ENCODE peak calls at places on chromosomes 13 and 19, in five cellular contexts. J, A, E, C and Y are unnamed samples.

GRCh38 chr13:109256866-109257760 is 529.3 kb downstream of the IRS2 start:
- DNase-seq in J (no peak), A (peak), E (peak), C (peak), Y (peak)

GRCh38 chr19:53101518-53101917 is 1.7 kb downstream of the ZNF160 start:
- DNase-seq in J (no peak), A (peak), E (peak), C (no peak), Y (no peak)

GRCh38 chr19:1449467-1450442 is at the start of gene APC2:
- DNase-seq in J (no peak), A (peak), E (peak), C (no peak), Y (no peak)

GRCh38 chr13:46654956-46655726 is 102.2 kb downstream of the LRCH1 start:
- DNase-seq in J (no peak), A (no peak), E (no peak), C (peak), Y (no peak)

GRCh38 chr13:87166348-87166747 is 504.8 kb upstream of the SLITRK5 start:
- DNase-seq in J (no peak), A (no peak), E (no peak), C (no peak), Y (no peak)

GRCh38 chr19:58516246-58516836 is 3.3 kb downstream of the ZBTB45 start:
- DNase-seq in J (no peak), A (no peak), E (no peak), C (no peak), Y (no peak)

GRCh38 chr19:3176715-3177501 is 1.7 kb upstream of the S1PR4 start:
- DNase-seq in J (no peak), A (peak), E (peak), C (peak), Y (peak)

GRCh38 chr19:17681505-17682125 is 6.5 kb downstream of the UNC13A start:
- DNase-seq in J (no peak), A (peak), E (peak), C (peak), Y (no peak)

GRCh38 chr19:1796395-1797142 is 15.5 kb downstream of the ATP8B3 start:
- DNase-seq in J (no peak), A (no peak), E (no peak), C (no peak), Y (no peak)

GRCh38 chr19:45315304-45315703 is 7.4 kb downstream of the CKM start:
- DNase-seq in J (no peak), A (no peak), E (no peak), C (no peak), Y (no peak)

GRCh38 chr19:57192064-57192395 is 730 bp downstream of the ZNF264 start:
- DNase-seq in J (no peak), A (peak), E (peak), C (peak), Y (no peak)

GRCh38 chr13:94764576-94765321 is 52.4 kb upstream of the SOX21 start:
- DNase-seq in J (no peak), A (no peak), E (no peak), C (no peak), Y (no peak)

GRCh38 chr13:37138169-37138568 is 32.7 kb upstream of the CSNK1A1L start:
- DNase-seq in J (no peak), A (no peak), E (peak), C (peak), Y (peak)

GRCh38 chr19:10416380-10417257 is 3.7 kb upstream of the PDE4A start:
- DNase-seq in J (no peak), A (peak), E (peak), C (peak), Y (peak)

GRCh38 chr19:18496167-18496979 is 25.5 kb downstream of the ELL start:
- DNase-seq in J (no peak), A (no peak), E (peak), C (peak), Y (peak)

GRCh38 chr13:43331676-43332075 is 308.3 kb downstream of the DNAJC15 start:
- DNase-seq in J (no peak), A (peak), E (no peak), C (peak), Y (peak)

GRCh38 chr13:21987793-21988192 is 316.9 kb downstream of the FGF9 start:
- DNase-seq in J (no peak), A (no peak), E (no peak), C (no peak), Y (no peak)

GRCh38 chr13:43223206-43223605 is 199.8 kb downstream of the DNAJC15 start:
- DNase-seq in J (no peak), A (no peak), E (no peak), C (no peak), Y (no peak)

GRCh38 chr19:28874742-28875141 is 338.2 kb downstream of the UQCRFS1 start:
- DNase-seq in J (no peak), A (no peak), E (no peak), C (no peak), Y (no peak)

GRCh38 chr19:19308373-19308772 is 11.9 kb downstream of the SUGP1 start:
- DNase-seq in J (no peak), A (no peak), E (no peak), C (no peak), Y (no peak)

GRCh38 chr19:2332341-2333026 is 4.0 kb downstream of the SPPL2B start:
- DNase-seq in J (no peak), A (no peak), E (no peak), C (no peak), Y (no peak)

GRCh38 chr13:57632276-57633140 is 964 bp downstream of the PCDH17 start:
- DNase-seq in J (no peak), A (peak), E (no peak), C (peak), Y (no peak)

GRCh38 chr13:66714795-66715194 is 515.3 kb downstream of the PCDH9 start:
- DNase-seq in J (no peak), A (no peak), E (no peak), C (peak), Y (peak)

GRCh38 chr13:101499406-101499805 is 46.9 kb downstream of the ITGBL1 start:
- DNase-seq in J (no peak), A (no peak), E (peak), C (no peak), Y (no peak)

GRCh38 chr19:57803594-57804325 is 11.0 kb downstream of the ZNF552 start:
- DNase-seq in J (no peak), A (peak), E (peak), C (peak), Y (peak)

GRCh38 chr19:47573076-47574026 is at the start of gene ZNF541:
- DNase-seq in J (peak), A (no peak), E (peak), C (peak), Y (no peak)

GRCh38 chr19:20247016-20247683 is 80.1 kb downstream of the ZNF486 start:
- DNase-seq in J (peak), A (peak), E (peak), C (peak), Y (peak)

GRCh38 chr19:48770734-48771472 is 15.6 kb downstream of the FGF21 start:
- DNase-seq in J (no peak), A (no peak), E (no peak), C (no peak), Y (peak)

GRCh38 chr19:1237027-1237659 is 662 bp downstream of the CBARP start:
- DNase-seq in J (no peak), A (peak), E (peak), C (no peak), Y (no peak)

GRCh38 chr19:9862897-9863296 is 27.8 kb downstream of the PIN1 start:
- DNase-seq in J (no peak), A (no peak), E (no peak), C (no peak), Y (no peak)

GRCh38 chr13:49220035-49220855 is at the start of gene MLNR:
- DNase-seq in J (no peak), A (peak), E (peak), C (peak), Y (no peak)

GRCh38 chr19:33297401-33298145 is 4.8 kb downstream of the CEBPA start:
- DNase-seq in J (peak), A (peak), E (no peak), C (no peak), Y (no peak)

GRCh38 chr13:59363950-59364349 is 799.8 kb downstream of the DIAPH3 start:
- DNase-seq in J (no peak), A (no peak), E (no peak), C (no peak), Y (no peak)

GRCh38 chr13:20069956-20070355 is 90.9 kb downstream of the GJA3 start:
- DNase-seq in J (no peak), A (no peak), E (no peak), C (no peak), Y (no peak)

GRCh38 chr19:33500991-33501390 is 20.6 kb downstream of the PEPD start:
- DNase-seq in J (no peak), A (no peak), E (no peak), C (no peak), Y (no peak)

DNA sequence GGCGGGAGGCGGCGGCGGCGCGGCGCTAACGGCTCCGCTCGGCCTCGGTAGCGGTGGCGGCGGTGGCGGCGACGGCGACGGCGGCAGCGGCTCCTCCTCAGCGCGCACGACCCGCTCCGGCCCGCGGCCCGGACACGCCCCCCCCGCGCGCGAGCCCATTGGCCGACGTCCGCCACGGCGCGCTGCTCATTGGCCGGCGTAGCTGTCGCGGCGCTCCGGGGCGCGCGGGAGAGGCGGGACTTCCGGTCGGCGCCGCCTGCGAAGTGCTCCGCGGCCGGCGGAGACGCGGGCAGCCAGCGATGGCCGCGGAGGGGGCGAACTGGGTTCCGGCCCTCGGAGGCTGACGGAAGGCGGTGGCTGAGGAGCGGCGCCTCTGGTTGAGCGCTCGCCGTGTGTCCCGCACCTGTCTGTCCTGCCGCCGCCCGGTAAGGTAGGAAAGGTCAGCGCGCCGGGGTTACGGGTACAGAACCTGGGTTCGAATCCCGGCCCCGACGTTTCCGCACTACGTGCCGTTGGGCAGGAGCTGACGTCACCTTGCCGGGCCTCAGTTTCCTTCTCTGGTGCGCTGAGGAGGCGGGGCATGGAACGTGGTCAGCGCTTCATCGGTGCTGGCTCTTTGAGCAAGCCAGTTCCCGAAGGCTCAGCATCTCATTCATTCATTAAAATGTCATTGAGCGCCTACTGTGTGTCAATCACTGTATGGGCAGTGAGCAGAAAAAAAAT is at the start of gene ELAVL1:
- DNase-seq in J (peak), A (peak), E (peak), C (peak), Y (peak)
- H3K4me3 ChIP-seq in J (peak), A (peak), E (peak), C (peak), Y (peak)

GRCh38 chr13:30736921-30737320 is 1.6 kb downstream of the ALOX5AP start:
- DNase-seq in J (no peak), A (no peak), E (no peak), C (no peak), Y (no peak)

GRCh38 chr13:30737511-30738342 is 2.4 kb downstream of the ALOX5AP start:
- DNase-seq in J (no peak), A (no peak), E (no peak), C (no peak), Y (no peak)

GRCh38 chr13:30735025-30735967 is at the start of gene ALOX5AP:
- DNase-seq in J (no peak), A (no peak), E (no peak), C (no peak), Y (no peak)

GRCh38 chr13:30734434-30734833 is 909 bp upstream of the ALOX5AP start:
- DNase-seq in J (no peak), A (no peak), E (peak), C (no peak), Y (peak)

DNA sequence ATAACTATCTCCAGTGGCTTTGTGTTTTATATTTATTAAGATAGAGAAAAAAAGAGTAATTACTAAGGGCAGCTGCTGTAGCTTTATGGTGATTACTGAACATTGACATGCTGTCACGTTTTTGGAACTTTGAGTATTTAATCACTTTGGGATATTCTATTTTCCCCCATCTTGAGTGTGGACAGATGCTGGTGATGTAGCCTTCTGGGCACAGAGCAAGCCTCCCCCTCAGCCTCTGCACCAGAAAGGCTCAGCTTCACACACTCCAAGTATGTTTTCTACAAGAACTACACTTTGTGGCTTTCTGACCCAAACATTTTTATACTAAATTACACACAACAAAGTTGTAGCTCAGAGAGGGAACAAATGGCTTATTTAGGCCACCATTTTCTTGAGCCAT is 1.1 kb downstream of the ALOX5AP start:
- DNase-seq in J (no peak), A (no peak), E (no peak), C (no peak), Y (no peak)
- H3K4me3 ChIP-seq in J (no peak), A (no peak), E (no peak), C (no peak), Y (no peak)

GRCh38 chr13:98349731-98350305 is 172.7 kb upstream of the RNF113B start:
- DNase-seq in J (no peak), A (peak), E (no peak), C (no peak), Y (no peak)

GRCh38 chr13:98350746-98351330 is 173.8 kb upstream of the RNF113B start:
- DNase-seq in J (no peak), A (no peak), E (no peak), C (no peak), Y (no peak)

GRCh38 chr13:98353750-98354149 is 176.7 kb upstream of the RNF113B start:
- DNase-seq in J (no peak), A (no peak), E (no peak), C (no peak), Y (peak)

GRCh38 chr13:98351636-98352035 is 174.6 kb upstream of the RNF113B start:
- DNase-seq in J (no peak), A (no peak), E (no peak), C (no peak), Y (no peak)

GRCh38 chr13:98352226-98352625 is 175.2 kb upstream of the RNF113B start:
- DNase-seq in J (no peak), A (no peak), E (no peak), C (no peak), Y (no peak)
- H3K4me3 ChIP-seq in J (no peak), A (no peak), E (no peak), C (no peak), Y (no peak)

GRCh38 chr19:30053558-30053957 is 111.5 kb downstream of the URI1 start:
- DNase-seq in J (no peak), A (no peak), E (no peak), C (no peak), Y (no peak)
- H3K4me3 ChIP-seq in J (no peak), A (no peak), E (no peak), C (no peak), Y (no peak)